ENCODE peak calls at places on chromosomes 5 and 9, in nine cellular contexts. H is hepatocyte, A is K562, K is endothelial cell of umbilical vein, X is OCI-LY7, C is GM23248, F is fibroblast of lung, B is GM23338, L is MM.1S. N is an unnamed sample.
A peak's percentile ranks its signal among the peaks of the same experiment; 100 is the strongest.

GRCh38 chr5:10726179-10726912 is 34.7 kb downstream of the DAP start:
- DNase-seq in B (no peak), L (no peak), K (peak; percentile 38), C (no peak), F (peak; percentile 77), A (peak; percentile 58), H (no peak), X (no peak), N (no peak)

GRCh38 chr5:157431544-157432200 is 28.3 kb upstream of the NIPAL4 start:
- DNase-seq in F (peak; percentile 73), B (peak; percentile 65), H (peak; percentile 68), L (peak; percentile 53), A (no peak), X (peak; percentile 82), K (peak; percentile 64), C (peak; percentile 80), N (peak; percentile 38)

GRCh38 chr5:156907667-156908066 is 55.4 kb downstream of the TIMD4 start:
- DNase-seq in K (no peak), B (no peak), X (no peak), F (no peak), H (no peak), C (no peak), L (no peak), A (no peak), N (no peak)

GRCh38 chr5:178392386-178392785 is 159.8 kb upstream of the PHYKPL start:
- DNase-seq in H (no peak), C (no peak), L (no peak), B (no peak), F (no peak), K (no peak), A (no peak), X (no peak), N (no peak)

GRCh38 chr9:110033869-110034268 is 174.1 kb downstream of the C9orf152 start:
- DNase-seq in K (no peak), X (no peak), B (peak; percentile 48), H (no peak), L (no peak), F (no peak), A (no peak), C (peak; percentile 33), N (no peak)

GRCh38 chr5:148970228-148970627 is 92.6 kb downstream of the SH3TC2 start:
- DNase-seq in A (no peak), L (no peak), F (peak; percentile 58), H (no peak), X (no peak), C (no peak), B (peak; percentile 27), K (no peak), N (no peak)

GRCh38 chr9:104748359-104749031 is 1.0 kb downstream of the NIPSNAP3A start:
- DNase-seq in K (peak; percentile 50), A (peak; percentile 34), F (peak; percentile 42), C (peak; percentile 60), H (peak; percentile 16), X (peak; percentile 17), B (peak; percentile 3), L (peak; percentile 22), N (no peak)

GRCh38 chr5:31357038-31357437 is 163.6 kb downstream of the CDH6 start:
- DNase-seq in X (no peak), A (no peak), C (no peak), H (no peak), B (no peak), K (no peak), F (no peak), L (no peak), N (no peak)

GRCh38 chr5:135016926-135017325 is 17.1 kb downstream of the PITX1 start:
- DNase-seq in H (no peak), C (no peak), F (no peak), A (no peak), K (no peak), X (no peak), L (no peak), B (no peak), N (no peak)

GRCh38 chr9:122367065-122367464 is 3.8 kb upstream of the PTGS1 start:
- DNase-seq in A (no peak), F (no peak), H (no peak), L (peak; percentile 60), B (no peak), X (no peak), K (no peak), C (no peak), N (no peak)

GRCh38 chr5:172858511-172858989 is 24.5 kb downstream of the ERGIC1 start:
- DNase-seq in A (no peak), H (peak; percentile 69), B (no peak), K (no peak), L (no peak), F (peak; percentile 65), X (no peak), C (peak; percentile 88), N (no peak)

GRCh38 chr9:128136816-128137793 is 9.6 kb upstream of the PTGES2 start:
- DNase-seq in F (peak; percentile 66), H (no peak), A (peak; percentile 36), X (no peak), B (no peak), C (peak; percentile 53), L (no peak), K (no peak), N (no peak)

GRCh38 chr5:33049845-33050244 is 338.7 kb downstream of the NPR3 start:
- DNase-seq in X (no peak), C (peak; percentile 95), F (peak; percentile 69), A (no peak), K (peak; percentile 62), L (no peak), B (no peak), H (peak; percentile 37), N (peak; percentile 78)

GRCh38 chr5:9712506-9713285 is 82.5 kb upstream of the TAS2R1 start:
- DNase-seq in H (peak; percentile 63), B (no peak), F (peak; percentile 78), C (peak; percentile 91), L (no peak), X (no peak), A (no peak), K (no peak), N (no peak)

GRCh38 chr9:100492952-100493351 is 20.0 kb downstream of the TMEFF1 start:
- DNase-seq in A (no peak), X (peak; percentile 33), F (peak; percentile 39), B (no peak), H (no peak), C (peak; percentile 67), L (peak; percentile 30), K (no peak), N (no peak)

GRCh38 chr5:65163698-65164097 is 318.0 kb downstream of the ADAMTS6 start:
- DNase-seq in H (no peak), B (no peak), K (no peak), F (no peak), C (peak; percentile 58), X (no peak), L (no peak), A (no peak), N (no peak)

GRCh38 chr9:85702881-85703280 is 38.9 kb downstream of the AGTPBP1 start:
- DNase-seq in H (no peak), A (no peak), F (no peak), B (no peak), L (no peak), K (no peak), X (no peak), C (no peak), N (no peak)

GRCh38 chr5:62722360-62722759 is 143.7 kb downstream of the LRRC70 start:
- DNase-seq in F (no peak), X (no peak), K (no peak), H (no peak), L (no peak), B (peak; percentile 30), C (no peak), A (peak; percentile 11), N (no peak)
- H4K20me1 ChIP-seq in F (no peaks in the 10 kb centered on the region), X (no peaks in the 10 kb centered on the region), K (no peaks in the 10 kb centered on the region), H (no peaks in the 10 kb centered on the region), L (no peaks in the 10 kb centered on the region), B (no peaks in the 10 kb centered on the region), C (no peaks in the 10 kb centered on the region), A (no peaks in the 10 kb centered on the region), N (no peaks in the 10 kb centered on the region)

DNA sequence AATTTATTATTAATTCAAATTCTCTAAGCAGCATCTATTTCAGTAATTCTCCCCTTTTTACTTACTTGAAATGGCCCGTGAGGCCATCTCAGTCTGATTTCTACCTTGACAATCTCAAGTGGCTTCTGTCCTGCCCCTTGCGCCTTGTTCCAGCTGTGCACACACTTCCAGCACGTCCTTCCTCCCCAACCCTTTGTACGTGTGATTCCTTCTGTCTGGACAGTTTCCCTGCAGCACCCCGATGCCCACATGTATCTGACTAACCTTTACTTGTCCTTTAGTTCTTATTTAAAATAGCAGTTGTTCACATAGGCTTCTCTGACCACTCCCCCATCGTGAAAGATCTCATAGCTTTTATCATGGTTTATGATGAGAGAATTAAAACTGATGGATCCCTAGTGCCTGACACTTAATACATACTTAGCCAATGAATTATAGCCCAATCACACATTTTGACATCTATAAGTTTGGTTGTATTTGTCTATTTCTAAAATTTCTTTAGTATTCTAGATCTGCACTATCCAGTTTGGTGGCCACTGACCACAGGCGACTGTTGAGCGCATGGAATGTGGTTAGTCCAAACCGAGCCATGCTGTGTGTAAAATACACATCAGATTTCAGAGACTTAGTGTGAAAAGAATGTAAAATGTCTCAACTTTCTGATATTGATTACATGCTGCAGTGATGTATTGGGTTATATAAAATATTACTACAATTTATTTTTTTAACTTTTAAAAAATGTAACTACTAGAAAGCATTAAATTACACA is 14.3 kb downstream of the ZBTB34 start:
- DNase-seq in L (no peak), C (peak; percentile 9), A (no peak), K (no peak), X (no peak), B (no peak), F (no peak), H (no peak), N (no peak)
- H4K20me1 ChIP-seq in L (no peaks in the 10 kb centered on the region), C (peaks cover 5% of the 10 kb centered on the region), A (no peaks in the 10 kb centered on the region), K (no peaks in the 10 kb centered on the region), X (no peaks in the 10 kb centered on the region), B (peaks cover 14% of the 10 kb centered on the region), F (no peaks in the 10 kb centered on the region), H (peaks cover 35% of the 10 kb centered on the region), N (no peaks in the 10 kb centered on the region)

DNA sequence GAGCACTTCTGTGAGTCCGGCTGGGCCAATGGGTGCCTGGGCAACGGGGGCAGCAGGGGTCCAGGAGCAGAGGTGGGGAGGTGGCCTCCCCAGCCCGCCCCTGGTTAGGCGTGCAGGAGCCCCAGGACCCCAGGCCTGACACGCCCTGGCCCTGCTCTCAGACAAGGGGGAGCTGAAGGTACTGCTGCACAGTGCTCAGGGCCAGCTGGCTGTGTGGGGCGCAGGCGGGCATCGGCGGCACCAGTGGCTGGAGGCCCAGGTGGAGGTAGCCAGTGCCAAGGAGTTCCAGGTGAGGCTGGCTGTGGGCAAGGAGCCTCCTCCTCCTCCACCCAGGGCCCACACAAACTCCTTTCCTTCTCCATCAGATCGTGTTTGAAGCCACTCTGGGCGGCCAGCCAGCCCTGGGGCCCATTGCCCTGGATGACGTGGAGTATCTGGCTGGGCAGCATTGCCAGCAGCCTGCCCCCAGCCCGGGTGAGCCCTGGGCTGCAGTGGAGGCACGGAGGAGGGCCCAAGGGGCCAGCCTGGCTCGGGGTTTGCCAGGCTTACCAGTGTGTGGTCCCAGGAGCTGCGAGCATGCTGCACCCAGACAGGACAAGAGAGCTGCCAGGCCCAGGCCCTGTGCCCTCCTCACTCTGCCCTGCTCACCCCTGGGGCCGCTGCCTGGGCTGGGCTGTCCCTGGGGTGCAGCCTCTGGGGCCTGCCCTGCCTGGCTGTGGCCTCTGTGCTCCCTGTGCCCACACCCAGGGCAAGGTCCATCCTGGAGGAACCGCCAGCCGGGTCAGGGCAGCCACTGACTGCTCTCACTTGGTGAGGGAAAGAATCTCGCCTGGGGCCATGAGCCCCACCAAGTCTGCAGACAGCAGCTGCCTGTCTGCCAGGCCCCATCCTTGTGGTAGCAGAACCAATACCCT is 7.0 kb downstream of the MAMDC4 start:
- DNase-seq in A (no peak), X (no peak), K (no peak), B (no peak), C (peak; percentile 81), L (no peak), F (peak; percentile 57), H (peak; percentile 62), N (no peak)
- H4K20me1 ChIP-seq in A (peaks cover 10% of the 10 kb centered on the region), X (no peaks in the 10 kb centered on the region), K (no peaks in the 10 kb centered on the region), B (peaks cover 11% of the 10 kb centered on the region), C (no peaks in the 10 kb centered on the region), L (no peaks in the 10 kb centered on the region), F (no peaks in the 10 kb centered on the region), H (peaks cover 4% of the 10 kb centered on the region), N (no peaks in the 10 kb centered on the region)

GRCh38 chr5:88813805-88814584 is 69.0 kb downstream of the MEF2C start:
- DNase-seq in X (no peak), A (peak; percentile 38), H (no peak), K (no peak), C (no peak), B (peak; percentile 48), L (no peak), F (no peak), N (no peak)
- H4K20me1 ChIP-seq in X (no peaks in the 10 kb centered on the region), A (no peaks in the 10 kb centered on the region), H (no peaks in the 10 kb centered on the region), K (no peaks in the 10 kb centered on the region), C (no peaks in the 10 kb centered on the region), B (no peaks in the 10 kb centered on the region), L (peaks cover 10% of the 10 kb centered on the region), F (no peaks in the 10 kb centered on the region), N (no peaks in the 10 kb centered on the region)

N was measured in HCT116.